ENCODE peak calls at places on chromosomes 6 and 20, in six cellular contexts. E is transverse colon, P is prostate gland, R is endothelial cell of umbilical vein, A is HCT116, G is spleen. F is an unnamed sample. For H3K9me3, the result is how much of the 10 kb centered on the place peaks cover.

GRCh38 chr6:73610444-73611275 is 43.1 kb downstream of the SLC17A5 start:
- DNase-seq in R (peak), A (peak), G (no peak), P (no peak), E (no peak), F (no peak)

GRCh38 chr6:152300517-152300916 is 336.6 kb downstream of the SYNE1 start:
- DNase-seq in E (no peak), G (no peak), A (no peak), P (no peak), R (no peak), F (no peak)

GRCh38 chr6:170147832-170148708 is 142.8 kb downstream of the DLL1 start:
- DNase-seq in R (no peak), A (no peak), E (peak), P (no peak), G (peak), F (peak)

GRCh38 chr20:58636983-58637421 is 14.1 kb upstream of the STX16 start:
- DNase-seq in G (no peak), P (no peak), E (no peak), A (no peak), R (no peak), F (no peak)

GRCh38 chr6:121436966-121437756 is 1.7 kb downstream of the GJA1 start:
- DNase-seq in G (no peak), P (peak), E (peak), A (no peak), R (peak), F (peak)

GRCh38 chr6:43496370-43497128 is 13.6 kb downstream of the LRRC73 start:
- DNase-seq in G (no peak), R (peak), P (peak), A (no peak), E (no peak), F (no peak)

GRCh38 chr6:47759364-47759763 is 22.5 kb upstream of the OPN5 start:
- DNase-seq in E (no peak), R (no peak), P (no peak), G (no peak), A (no peak), F (no peak)

GRCh38 chr20:50379049-50379990 is 130.9 kb upstream of the PTPN1 start:
- DNase-seq in P (peak), R (peak), G (peak), E (peak), A (no peak), F (peak)

GRCh38 chr6:127026247-127026646 is 92.2 kb upstream of the RSPO3 start:
- DNase-seq in A (peak), R (no peak), P (no peak), E (no peak), G (no peak), F (no peak)

GRCh38 chr6:150775400-150775799 is 90.1 kb upstream of the MTHFD1L start:
- DNase-seq in R (peak), A (peak), P (no peak), E (no peak), G (no peak), F (no peak)

GRCh38 chr6:161372422-161372793 is 98.5 kb upstream of the AGPAT4 start:
- DNase-seq in G (no peak), A (no peak), E (no peak), P (no peak), R (no peak), F (peak)

GRCh38 chr20:39878321-39878720 is 810.7 kb downstream of the MAFB start:
- DNase-seq in G (no peak), R (no peak), P (no peak), E (no peak), A (no peak), F (no peak)

GRCh38 chr20:6744171-6744570 is 23.3 kb upstream of the BMP2 start:
- DNase-seq in E (no peak), R (no peak), A (no peak), P (no peak), G (no peak), F (no peak)

GRCh38 chr6:30990422-30991086 is 7.0 kb downstream of the MUC21 start:
- DNase-seq in P (no peak), G (no peak), E (no peak), A (no peak), R (no peak), F (no peak)

GRCh38 chr6:39934060-39934757 is at the start of gene MOCS1:
- DNase-seq in G (peak), P (peak), A (peak), E (peak), R (peak), F (peak)
- TF ChIP-seq POLR2AphosphoS5 in G (peak), P (peak), A (peak), E (peak), R (peak), F (peak)

GRCh38 chr20:37405351-37405897 is 59.5 kb downstream of the SRC start:
- DNase-seq in G (no peak), A (no peak), E (no peak), R (no peak), P (no peak), F (no peak)
- TF ChIP-seq POLR2A in G (no peak), A (no peak), E (no peak), R (no peak), P (no peak), F (no peak)

GRCh38 chr20:59828478-59829414 is 104.7 kb downstream of the SYCP2 start:
- DNase-seq in P (no peak), G (peak), E (no peak), R (no peak), A (no peak), F (no peak)
- H3K9me3 ChIP-seq in P (under half), G (under half), E (under half), R (under half), A (under half), F (under half)

GRCh38 chr20:32037929-32038328 is 14.1 kb upstream of the HCK start:
- DNase-seq in G (no peak), R (no peak), E (no peak), A (no peak), P (no peak), F (no peak)
- TF ChIP-seq POLR2AphosphoS5 in G (no peak), R (no peak), E (no peak), A (no peak), P (no peak), F (no peak)

GRCh38 chr6:158566207-158566818 is 6.4 kb downstream of the TMEM181 start:
- DNase-seq in A (no peak), P (no peak), G (no peak), E (no peak), R (no peak), F (no peak)
- TF ChIP-seq POLR2A in A (no peak), P (no peak), G (no peak), E (no peak), R (no peak), F (no peak)

DNA sequence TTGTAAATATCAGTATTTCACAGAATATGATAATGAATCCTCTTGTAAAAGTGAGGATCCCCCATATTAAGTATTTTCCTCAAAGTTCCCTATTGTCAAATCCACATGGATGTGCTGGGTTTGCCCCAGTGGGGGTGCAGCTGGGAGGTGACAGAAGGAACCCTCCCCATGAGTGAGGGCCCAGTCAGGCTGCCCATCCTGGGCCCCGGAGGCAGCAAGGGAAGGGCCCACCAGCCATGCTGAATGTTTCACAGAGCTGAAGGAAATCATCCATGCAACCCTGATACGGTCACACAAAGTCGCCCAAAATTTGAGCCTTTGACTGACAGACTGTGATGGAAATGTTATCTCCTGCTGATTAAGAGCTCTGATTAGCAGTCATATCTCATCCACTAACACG is 39.7 kb downstream of the FRMD1 start:
- DNase-seq in E (no peak), R (no peak), P (no peak), G (peak), A (no peak), F (no peak)
- H3K9me3 ChIP-seq in E (under half), R (under half), P (under half), G (half or more), A (under half), F (under half)

GRCh38 chr20:61163027-61163426 is 89.0 kb upstream of the CDH4 start:
- DNase-seq in E (no peak), G (no peak), P (no peak), R (no peak), A (no peak), F (no peak)

GRCh38 chr20:61169870-61170269 is 82.2 kb upstream of the CDH4 start:
- DNase-seq in E (no peak), A (no peak), P (no peak), G (no peak), R (no peak), F (no peak)

GRCh38 chr20:61162506-61162905 is 89.6 kb upstream of the CDH4 start:
- DNase-seq in A (no peak), G (no peak), R (no peak), E (no peak), P (no peak), F (no peak)

GRCh38 chr20:61168605-61169004 is 83.5 kb upstream of the CDH4 start:
- DNase-seq in R (no peak), A (no peak), P (no peak), E (no peak), G (no peak), F (no peak)

GRCh38 chr20:61166324-61166723 is 85.7 kb upstream of the CDH4 start:
- DNase-seq in E (no peak), A (no peak), G (no peak), P (no peak), R (no peak), F (no peak)
- TF ChIP-seq POLR2AphosphoS5 in E (no peak), A (no peak), G (no peak), P (no peak), R (no peak), F (no peak)

GRCh38 chr6:163402616-163403015 is 11.9 kb upstream of the QKI start:
- DNase-seq in A (no peak), R (no peak), P (no peak), E (no peak), G (no peak), F (no peak)

GRCh38 chr6:163405412-163406309 is 8.9 kb upstream of the QKI start:
- DNase-seq in P (peak), E (peak), A (no peak), R (peak), G (peak), F (peak)

GRCh38 chr6:163406830-163407229 is 7.7 kb upstream of the QKI start:
- DNase-seq in P (no peak), A (no peak), R (no peak), G (no peak), E (no peak), F (no peak)

GRCh38 chr6:163406320-163406719 is 8.2 kb upstream of the QKI start:
- DNase-seq in E (no peak), R (no peak), P (no peak), G (no peak), A (no peak), F (no peak)

DNA sequence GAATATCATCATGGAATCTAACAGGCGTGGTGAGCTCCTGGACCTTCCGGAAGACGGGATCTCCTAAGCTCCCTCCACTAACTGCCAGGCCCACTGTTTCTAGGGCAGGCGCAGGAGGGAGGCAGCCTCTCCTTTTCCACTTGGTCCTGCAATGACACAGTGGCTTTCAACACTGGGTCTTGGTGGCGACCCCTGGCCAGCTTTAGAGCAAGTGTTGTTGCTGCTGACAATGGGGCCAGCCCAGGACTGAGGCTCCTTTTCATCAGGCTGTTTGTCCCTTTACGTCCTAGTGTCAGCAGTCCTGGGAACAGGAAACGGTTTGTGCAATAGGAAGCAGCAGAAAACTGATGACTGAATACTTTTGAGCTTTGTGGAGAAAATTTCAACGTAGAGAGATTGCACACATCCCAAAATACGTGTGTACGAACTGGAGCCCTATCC is 9.7 kb upstream of the QKI start:
- DNase-seq in E (peak), P (no peak), R (peak), G (peak), A (no peak), F (no peak)
- TF ChIP-seq POLR2A in E (peak), P (no peak), R (no peak), G (no peak), A (no peak), F (no peak)

GRCh38 chr6:157755032-157755751 is 67.9 kb upstream of the SNX9 start:
- DNase-seq in P (no peak), A (no peak), R (peak), E (no peak), G (no peak), F (no peak)

GRCh38 chr6:157753291-157753690 is 69.8 kb upstream of the SNX9 start:
- DNase-seq in R (no peak), G (no peak), A (no peak), E (no peak), P (no peak), F (no peak)

GRCh38 chr6:157748839-157749571 is 74.0 kb upstream of the SNX9 start:
- DNase-seq in A (no peak), G (no peak), P (no peak), E (no peak), R (peak), F (no peak)

GRCh38 chr6:157754351-157754750 is 68.7 kb upstream of the SNX9 start:
- DNase-seq in G (no peak), A (no peak), E (no peak), R (no peak), P (no peak), F (no peak)

DNA sequence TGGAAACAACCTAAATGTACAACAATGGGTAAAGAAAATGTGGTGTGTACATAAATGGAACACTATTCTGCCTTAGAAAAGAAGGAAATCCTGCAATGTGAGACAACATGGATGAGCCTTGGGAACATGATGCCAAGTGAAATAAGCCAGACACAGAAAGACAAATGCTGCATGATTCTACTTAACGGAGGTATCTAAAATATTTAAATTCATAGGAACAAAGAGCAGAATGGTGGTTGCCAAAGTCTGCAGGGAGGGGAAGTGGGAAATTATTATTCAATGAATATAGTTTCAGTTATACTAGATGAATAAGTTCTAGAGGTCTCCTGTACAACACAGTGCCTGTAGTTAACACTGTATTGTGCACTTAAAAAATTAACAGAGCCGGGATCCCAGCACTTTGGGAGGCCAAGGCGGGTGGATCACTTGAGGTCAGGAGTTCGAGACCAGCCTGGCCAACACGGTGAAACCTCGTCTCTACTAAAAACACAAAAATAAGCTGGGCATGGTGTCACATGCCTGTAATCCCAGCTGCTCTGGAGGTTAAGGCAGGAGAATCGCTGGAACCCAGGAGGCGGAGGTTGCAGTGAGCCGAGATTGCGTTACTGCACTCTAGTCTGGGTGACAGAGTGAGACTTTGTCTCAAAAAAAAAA is 71.4 kb upstream of the SNX9 start:
- DNase-seq in G (no peak), P (no peak), R (peak), A (no peak), E (no peak), F (no peak)
- H3K9me3 ChIP-seq in G (under half), P (under half), R (under half), A (under half), E (under half), F (under half)

GRCh38 chr6:35392773-35393672 is 50.7 kb downstream of the PPARD start:
- DNase-seq in G (no peak), P (no peak), R (no peak), A (no peak), E (no peak), F (no peak)

GRCh38 chr6:35388023-35388422 is 45.7 kb downstream of the PPARD start:
- DNase-seq in R (no peak), A (no peak), E (no peak), G (no peak), P (no peak), F (peak)

GRCh38 chr6:35392111-35392702 is 49.8 kb downstream of the PPARD start:
- DNase-seq in R (no peak), G (no peak), E (peak), P (peak), A (no peak), F (peak)

GRCh38 chr6:35388772-35389352 is 46.5 kb downstream of the PPARD start:
- DNase-seq in E (peak), P (no peak), A (no peak), G (no peak), R (no peak), F (no peak)

DNA sequence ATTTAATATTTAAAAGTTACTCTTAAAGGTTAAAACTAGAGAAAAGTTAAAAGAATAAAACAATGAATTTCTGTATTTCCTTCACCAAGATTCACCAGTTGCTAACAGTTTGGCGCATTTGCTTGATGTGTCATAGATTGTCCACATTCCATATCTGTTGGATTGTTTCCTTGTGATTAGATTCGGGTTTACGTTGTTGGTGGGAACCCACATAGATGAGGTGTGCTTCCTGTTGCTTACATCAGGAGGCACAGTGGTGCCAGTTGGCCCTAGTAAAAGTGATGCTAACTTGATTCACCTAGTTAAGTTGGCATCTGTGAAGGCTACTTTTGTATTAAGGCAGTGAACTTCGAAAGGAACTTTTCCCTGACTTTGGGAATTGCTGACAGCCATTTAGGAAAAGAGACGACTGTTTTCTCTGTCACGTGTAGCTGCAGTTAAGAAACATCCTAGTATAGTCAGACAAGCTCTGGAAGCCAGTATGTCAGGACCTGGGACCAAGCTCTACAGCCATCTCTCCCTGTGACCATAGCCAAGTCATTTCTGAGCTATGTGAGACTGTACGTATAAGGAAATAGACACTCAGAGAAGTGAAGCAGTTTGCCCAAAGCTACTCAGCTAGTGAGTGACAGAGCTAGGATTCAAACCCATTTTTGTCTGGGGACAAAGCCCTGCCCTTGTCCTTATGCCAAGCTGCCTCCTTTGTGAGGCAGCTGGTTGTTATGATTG is 49.0 kb downstream of the PPARD start:
- DNase-seq in E (no peak), G (no peak), R (peak), P (no peak), A (peak), F (no peak)
- TF ChIP-seq POLR2AphosphoS5 in E (no peak), G (no peak), R (peak), P (no peak), A (no peak), F (no peak)

F was measured in upper lobe of left lung.